ENCODE peak calls at places on chromosomes 11 and 22, in five cellular contexts. E is left lung; T is CD8-positive, alpha-beta memory T cell; G is K562; S is neuronal stem cell. K is an unnamed sample.

GRCh38 chr22:48212727-48213126 is 1450.3 kb downstream of the TBC1D22A start:
- DNase-seq in E (no peak), T (no peak), G (no peak), S (no peak), K (no peak)

GRCh38 chr11:2434008-2434407 is 10.3 kb downstream of the TRPM5 start:
- DNase-seq in E (peak; percentile 11), T (peak; percentile 18), G (no peak), S (no peak), K (no peak)

GRCh38 chr11:121328213-121328966 is 35.8 kb downstream of the SC5D start:
- DNase-seq in E (no peak), T (no peak), G (no peak), S (no peak), K (peak; percentile 54)

GRCh38 chr22:24289781-24290181 is 19.1 kb downstream of the SPECC1L start:
- DNase-seq in E (no peak), T (no peak), G (peak; percentile 58), S (peak; percentile 37), K (no peak)

GRCh38 chr11:30478923-30479322 is 107.2 kb downstream of the MPPED2 start:
- DNase-seq in E (no peak), T (no peak), G (no peak), S (no peak), K (no peak)

GRCh38 chr11:3632070-3632660 is 9.6 kb downstream of the ART5 start:
- DNase-seq in E (peak; percentile 3), T (no peak), G (no peak), S (no peak), K (no peak)

GRCh38 chr11:10539339-10539738 is 1.6 kb downstream of the RNF141 start:
- DNase-seq in E (no peak), T (no peak), G (no peak), S (no peak), K (no peak)

GRCh38 chr11:133957926-133958325 is 1.2 kb upstream of the IGSF9B start:
- DNase-seq in E (peak; percentile 71), T (no peak), G (no peak), S (no peak), K (peak; percentile 21)

GRCh38 chr11:93196816-93197382 is 892 bp downstream of the SLC36A4 start:
- DNase-seq in E (no peak), T (no peak), G (no peak), S (no peak), K (no peak)

GRCh38 chr11:15493921-15494630 is 379.4 kb downstream of the INSC start:
- DNase-seq in E (no peak), T (no peak), G (no peak), S (no peak), K (no peak)

GRCh38 chr22:21003782-21004181 is 1.9 kb upstream of the THAP7 start:
- DNase-seq in E (no peak), T (no peak), G (peak; percentile 57), S (no peak), K (no peak)

GRCh38 chr11:1742371-1742770 is 8.0 kb downstream of the IFITM10 start:
- DNase-seq in E (no peak), T (no peak), G (no peak), S (no peak), K (no peak)

GRCh38 chr11:47467372-47467771 is 18.4 kb upstream of the RAPSN start:
- DNase-seq in E (no peak), T (no peak), G (no peak), S (no peak), K (no peak)

GRCh38 chr11:93842461-93842860 is 8.0 kb downstream of the VSTM5 start:
- DNase-seq in E (no peak), T (no peak), G (peak; percentile 32), S (no peak), K (no peak)

GRCh38 chr11:119721129-119722120 is 7.6 kb downstream of the NECTIN1 start:
- DNase-seq in E (no peak), T (no peak), G (peak; percentile 54), S (peak; percentile 48), K (no peak)

GRCh38 chr11:124865902-124866851 is 945 bp downstream of the ROBO3 start:
- DNase-seq in E (no peak), T (peak; percentile 56), G (peak; percentile 83), S (no peak), K (peak; percentile 52)

GRCh38 chr22:23035557-23036277 is 34.6 kb upstream of the GNAZ start:
- DNase-seq in E (no peak), T (no peak), G (peak; percentile 62), S (no peak), K (no peak)

GRCh38 chr22:25643232-25644000 is 78.9 kb downstream of the GRK3 start:
- DNase-seq in E (no peak), T (no peak), G (no peak), S (no peak), K (no peak)

GRCh38 chr11:120137611-120138521 is at the start of gene TRIM29:
- DNase-seq in E (no peak), T (no peak), G (no peak), S (no peak), K (no peak)

GRCh38 chr11:64387916-64388315 is 29.0 kb downstream of the RPS6KA4 start:
- DNase-seq in E (no peak), T (no peak), G (no peak), S (no peak), K (no peak)

GRCh38 chr11:27910186-27910941 is 197.6 kb downstream of the KIF18A start:
- DNase-seq in E (no peak), T (no peak), G (no peak), S (no peak), K (no peak)

GRCh38 chr11:83282084-83282716 is 4.0 kb downstream of the CCDC90B start:
- DNase-seq in E (no peak), T (no peak), G (no peak), S (no peak), K (no peak)

GRCh38 chr11:115724709-115725108 is 220.5 kb upstream of the CADM1 start:
- DNase-seq in E (no peak), T (no peak), G (no peak), S (no peak), K (no peak)

GRCh38 chr11:19820100-19820499 is 107.5 kb downstream of the NAV2 start:
- DNase-seq in E (peak; percentile 53), T (no peak), G (no peak), S (no peak), K (no peak)

GRCh38 chr11:84865257-84865656 is 761.9 kb downstream of the DLG2 start:
- DNase-seq in E (no peak), T (no peak), G (no peak), S (no peak), K (no peak)

GRCh38 chr11:67303132-67303988 is at the start of gene SSH3:
- DNase-seq in E (peak; percentile 86), T (peak; percentile 67), G (no peak), S (peak; percentile 61), K (no peak)

DNA sequence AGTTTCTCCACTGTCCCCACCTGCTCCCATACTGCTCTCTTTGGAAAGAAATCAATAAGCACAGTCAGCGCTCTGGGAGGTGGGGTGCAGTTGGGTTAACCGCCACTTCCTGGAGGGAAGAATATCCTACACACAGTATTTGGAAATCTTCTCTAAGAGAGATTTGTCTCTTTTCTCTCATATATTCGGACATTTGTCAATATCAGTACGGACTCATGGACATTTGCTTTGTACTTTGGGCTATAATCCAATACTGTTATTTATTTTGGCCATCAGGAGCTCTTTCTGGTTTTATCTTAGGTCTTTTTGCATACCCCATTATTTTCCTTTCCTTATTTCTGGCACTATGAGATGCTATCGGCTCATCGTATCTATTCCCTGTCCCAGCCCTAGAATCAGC is 13.7 kb downstream of the NLRP14 start:
- DNase-seq in E (no peak), T (no peak), G (no peak), S (no peak), K (no peak)
- H3K9me3 ChIP-seq in E (no peaks in the 10 kb centered on the region), T (no peaks in the 10 kb centered on the region), G (no peaks in the 10 kb centered on the region), S (no peaks in the 10 kb centered on the region), K (no peaks in the 10 kb centered on the region)

GRCh38 chr11:11580831-11581492 is 40.8 kb downstream of the GALNT18 start:
- DNase-seq in E (no peak), T (no peak), G (no peak), S (no peak), K (no peak)
- H3K4me1 ChIP-seq in E (peaks cover 54% of the 10 kb centered on the region), T (no peaks in the 10 kb centered on the region), G (no peaks in the 10 kb centered on the region), S (no peaks in the 10 kb centered on the region), K (no peaks in the 10 kb centered on the region)

GRCh38 chr11:117923275-117923674 is 5.9 kb downstream of the TMPRSS13 start:
- DNase-seq in E (no peak), T (peak; percentile 8), G (no peak), S (no peak), K (no peak)
- H3K9me3 ChIP-seq in E (no peaks in the 10 kb centered on the region), T (no peaks in the 10 kb centered on the region), G (no peaks in the 10 kb centered on the region), S (no peaks in the 10 kb centered on the region), K (no peaks in the 10 kb centered on the region)

GRCh38 chr11:12691473-12691872 is 17.3 kb downstream of the TEAD1 start:
- DNase-seq in E (no peak), T (no peak), G (peak; percentile 45), S (no peak), K (no peak)
- H3K4me1 ChIP-seq in E (peaks cover 45% of the 10 kb centered on the region), T (no peaks in the 10 kb centered on the region), G (peaks cover 63% of the 10 kb centered on the region), S (peaks cover 55% of the 10 kb centered on the region), K (peaks cover 9% of the 10 kb centered on the region)

GRCh38 chr11:88193278-88193677 is 18.0 kb upstream of the RAB38 start:
- DNase-seq in E (no peak), T (no peak), G (no peak), S (no peak), K (no peak)

GRCh38 chr11:88194990-88195389 is 19.7 kb upstream of the RAB38 start:
- DNase-seq in E (no peak), T (no peak), G (no peak), S (no peak), K (no peak)

GRCh38 chr11:88196393-88196792 is 21.1 kb upstream of the RAB38 start:
- DNase-seq in E (no peak), T (no peak), G (no peak), S (no peak), K (no peak)

DNA sequence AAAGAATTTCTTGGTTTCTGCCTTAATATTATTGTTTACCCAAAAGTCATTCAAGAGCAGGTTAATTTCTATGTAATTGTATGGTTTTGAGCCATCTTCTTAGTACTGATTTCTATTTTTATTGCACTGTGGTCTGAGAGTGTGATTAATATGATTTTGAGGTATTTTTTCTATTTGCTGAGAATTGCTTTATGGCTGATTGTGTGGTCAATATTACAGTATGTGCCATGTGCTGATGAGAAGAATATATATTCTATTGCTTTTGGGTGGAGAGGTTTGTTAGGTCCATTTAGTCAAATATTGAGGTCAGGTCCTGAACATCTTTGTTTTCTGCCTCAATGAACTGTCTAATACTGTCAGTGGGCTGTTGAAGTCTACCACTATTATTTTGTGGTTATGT is 20.7 kb upstream of the RAB38 start:
- DNase-seq in E (no peak), T (no peak), G (no peak), S (no peak), K (no peak)
- H3K9me3 ChIP-seq in E (no peaks in the 10 kb centered on the region), T (no peaks in the 10 kb centered on the region), G (no peaks in the 10 kb centered on the region), S (no peaks in the 10 kb centered on the region), K (no peaks in the 10 kb centered on the region)

DNA sequence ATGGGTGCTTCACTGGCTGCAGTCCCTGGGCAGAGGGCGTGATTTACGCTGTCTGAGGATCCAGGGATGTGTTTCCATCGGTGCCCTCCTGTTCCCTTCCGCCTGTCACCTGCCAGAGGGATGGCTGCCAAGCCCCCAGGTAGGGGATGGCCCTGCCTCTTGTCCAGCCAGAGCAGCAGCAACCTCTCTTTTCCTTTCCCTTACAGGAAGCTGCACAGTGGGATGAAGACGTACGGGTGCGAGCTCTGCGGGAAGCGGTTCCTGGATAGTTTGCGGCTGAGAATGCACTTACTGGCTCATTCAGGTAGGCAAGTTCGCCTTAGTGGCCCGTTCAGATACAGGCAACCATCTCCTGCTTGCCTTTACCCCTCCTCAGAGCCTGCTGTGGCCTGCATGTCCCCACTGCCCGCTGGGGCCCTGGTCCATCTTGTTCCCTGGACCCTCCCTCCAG is 96.6 kb downstream of the ZBTB16 start:
- DNase-seq in E (no peak), T (no peak), G (no peak), S (no peak), K (no peak)
- H3K4me1 ChIP-seq in E (peaks cover 88% of the 10 kb centered on the region), T (peaks cover 37% of the 10 kb centered on the region), G (peaks cover 25% of the 10 kb centered on the region), S (peaks cover 14% of the 10 kb centered on the region), K (peaks cover 35% of the 10 kb centered on the region)